ENCODE peak calls at places on chromosomes 1 and 21, in nine cellular contexts. One of them, this sample, is unnamed.

GRCh38 chr1:154427173-154428139 is 22.3 kb downstream of the IL6R start:
- DNase-seq in astrocyte of the spinal cord: no peak
- DNase-seq in B cell: no peak
- DNase-seq in fibroblast of pulmonary artery: peak
- DNase-seq in PC-9: no peak
- DNase-seq in neural crest cell: no peak
- DNase-seq in natural killer cell: no peak
- DNase-seq in AG10803: no peak
- DNase-seq in GM12865: no peak
- DNase-seq in this sample: no peak

GRCh38 chr21:39153842-39154241 is 29.4 kb downstream of the PSMG1 start:
- DNase-seq in PC-9: no peak
- DNase-seq in astrocyte of the spinal cord: no peak
- DNase-seq in fibroblast of pulmonary artery: no peak
- DNase-seq in AG10803: no peak
- DNase-seq in neural crest cell: no peak
- DNase-seq in natural killer cell: no peak
- DNase-seq in B cell: no peak
- DNase-seq in GM12865: no peak
- DNase-seq in this sample: no peak

GRCh38 chr1:61053712-61054608 is 28.4 kb upstream of the NFIA start:
- DNase-seq in fibroblast of pulmonary artery: peak
- DNase-seq in astrocyte of the spinal cord: no peak
- DNase-seq in GM12865: no peak
- DNase-seq in neural crest cell: no peak
- DNase-seq in PC-9: no peak
- DNase-seq in B cell: peak
- DNase-seq in AG10803: no peak
- DNase-seq in natural killer cell: no peak
- DNase-seq in this sample: peak

GRCh38 chr1:5834477-5835178 is 157.6 kb downstream of the NPHP4 start:
- DNase-seq in fibroblast of pulmonary artery: no peak
- DNase-seq in AG10803: no peak
- DNase-seq in B cell: no peak
- DNase-seq in PC-9: no peak
- DNase-seq in astrocyte of the spinal cord: no peak
- DNase-seq in GM12865: no peak
- DNase-seq in natural killer cell: no peak
- DNase-seq in neural crest cell: no peak
- DNase-seq in this sample: no peak

GRCh38 chr1:64655861-64656260 is 89.0 kb upstream of the RAVER2 start:
- DNase-seq in AG10803: no peak
- DNase-seq in B cell: no peak
- DNase-seq in neural crest cell: no peak
- DNase-seq in astrocyte of the spinal cord: no peak
- DNase-seq in GM12865: no peak
- DNase-seq in natural killer cell: no peak
- DNase-seq in PC-9: no peak
- DNase-seq in fibroblast of pulmonary artery: no peak
- DNase-seq in this sample: no peak

GRCh38 chr1:84163123-84164038 is 19.3 kb downstream of the PRKACB start:
- DNase-seq in GM12865: no peak
- DNase-seq in neural crest cell: no peak
- DNase-seq in PC-9: no peak
- DNase-seq in fibroblast of pulmonary artery: peak
- DNase-seq in natural killer cell: no peak
- DNase-seq in astrocyte of the spinal cord: no peak
- DNase-seq in B cell: no peak
- DNase-seq in AG10803: no peak
- DNase-seq in this sample: no peak

GRCh38 chr1:27538793-27539192 is 48.8 kb upstream of the WASF2 start:
- DNase-seq in AG10803: peak
- DNase-seq in astrocyte of the spinal cord: peak
- DNase-seq in GM12865: no peak
- DNase-seq in neural crest cell: no peak
- DNase-seq in fibroblast of pulmonary artery: peak
- DNase-seq in natural killer cell: no peak
- DNase-seq in PC-9: peak
- DNase-seq in B cell: no peak
- DNase-seq in this sample: no peak

GRCh38 chr1:213123532-213123931 is 72.5 kb downstream of the RPS6KC1 start:
- DNase-seq in neural crest cell: no peak
- DNase-seq in PC-9: peak
- DNase-seq in AG10803: peak
- DNase-seq in GM12865: no peak
- DNase-seq in fibroblast of pulmonary artery: peak
- DNase-seq in astrocyte of the spinal cord: peak
- DNase-seq in B cell: no peak
- DNase-seq in natural killer cell: no peak
- DNase-seq in this sample: no peak

GRCh38 chr1:223156343-223156742 is 13.3 kb upstream of the TLR5 start:
- DNase-seq in astrocyte of the spinal cord: no peak
- DNase-seq in natural killer cell: no peak
- DNase-seq in B cell: no peak
- DNase-seq in AG10803: no peak
- DNase-seq in fibroblast of pulmonary artery: no peak
- DNase-seq in GM12865: no peak
- DNase-seq in PC-9: no peak
- DNase-seq in neural crest cell: no peak
- DNase-seq in this sample: no peak

DNA sequence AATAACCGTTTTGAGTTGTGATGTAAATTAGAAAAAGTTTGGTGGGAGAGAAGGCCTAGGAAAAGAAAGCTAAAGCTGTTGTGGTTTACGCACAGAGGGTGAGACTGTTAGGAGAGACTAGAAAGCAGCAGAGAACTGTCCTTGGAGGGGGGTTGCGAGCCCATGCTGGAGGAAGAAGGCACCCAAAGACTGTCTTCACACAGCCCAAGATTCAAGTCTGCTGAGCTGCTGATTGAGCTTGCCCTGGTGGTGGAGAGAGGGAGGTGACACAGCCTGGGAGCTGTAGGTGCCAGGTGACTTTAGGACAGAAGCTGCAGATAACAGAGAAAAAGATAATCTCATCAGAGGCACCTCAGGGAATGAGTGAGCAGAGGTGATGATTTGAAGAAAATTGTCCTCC is 18.3 kb upstream of the TLR5 start:
- DNase-seq in B cell: no peak
- DNase-seq in astrocyte of the spinal cord: no peak
- DNase-seq in GM12865: no peak
- DNase-seq in neural crest cell: no peak
- DNase-seq in AG10803: no peak
- DNase-seq in fibroblast of pulmonary artery: no peak
- DNase-seq in natural killer cell: no peak
- DNase-seq in PC-9: no peak
- DNase-seq in this sample: no peak
- TF ChIP-seq CTCF in B cell: no peak
- TF ChIP-seq CTCF in astrocyte of the spinal cord: no peak
- TF ChIP-seq CTCF in GM12865: no peak
- TF ChIP-seq CTCF in neural crest cell: peak
- TF ChIP-seq CTCF in AG10803: no peak
- TF ChIP-seq CTCF in fibroblast of pulmonary artery: no peak
- TF ChIP-seq CTCF in natural killer cell: no peak
- TF ChIP-seq CTCF in PC-9: no peak
- TF ChIP-seq CTCF in this sample: no peak

GRCh38 chr1:203086992-203087763 is 1.4 kb upstream of the MYOG start:
- DNase-seq in fibroblast of pulmonary artery: no peak
- DNase-seq in neural crest cell: no peak
- DNase-seq in PC-9: peak
- DNase-seq in B cell: peak
- DNase-seq in natural killer cell: no peak
- DNase-seq in AG10803: no peak
- DNase-seq in GM12865: no peak
- DNase-seq in astrocyte of the spinal cord: no peak
- DNase-seq in this sample: no peak

GRCh38 chr1:203085528-203086406 is at the start of gene MYOG:
- DNase-seq in B cell: peak
- DNase-seq in AG10803: no peak
- DNase-seq in neural crest cell: no peak
- DNase-seq in PC-9: peak
- DNase-seq in astrocyte of the spinal cord: no peak
- DNase-seq in natural killer cell: no peak
- DNase-seq in fibroblast of pulmonary artery: no peak
- DNase-seq in GM12865: no peak
- DNase-seq in this sample: no peak

GRCh38 chr1:203083463-203083921 is 2.3 kb downstream of the MYOG start:
- DNase-seq in PC-9: no peak
- DNase-seq in natural killer cell: no peak
- DNase-seq in astrocyte of the spinal cord: no peak
- DNase-seq in B cell: peak
- DNase-seq in GM12865: no peak
- DNase-seq in fibroblast of pulmonary artery: no peak
- DNase-seq in AG10803: no peak
- DNase-seq in neural crest cell: no peak
- DNase-seq in this sample: no peak

GRCh38 chr1:203082571-203083462 is 3.0 kb downstream of the MYOG start:
- DNase-seq in astrocyte of the spinal cord: no peak
- DNase-seq in neural crest cell: no peak
- DNase-seq in PC-9: no peak
- DNase-seq in natural killer cell: no peak
- DNase-seq in GM12865: no peak
- DNase-seq in B cell: peak
- DNase-seq in fibroblast of pulmonary artery: no peak
- DNase-seq in AG10803: no peak
- DNase-seq in this sample: no peak

DNA sequence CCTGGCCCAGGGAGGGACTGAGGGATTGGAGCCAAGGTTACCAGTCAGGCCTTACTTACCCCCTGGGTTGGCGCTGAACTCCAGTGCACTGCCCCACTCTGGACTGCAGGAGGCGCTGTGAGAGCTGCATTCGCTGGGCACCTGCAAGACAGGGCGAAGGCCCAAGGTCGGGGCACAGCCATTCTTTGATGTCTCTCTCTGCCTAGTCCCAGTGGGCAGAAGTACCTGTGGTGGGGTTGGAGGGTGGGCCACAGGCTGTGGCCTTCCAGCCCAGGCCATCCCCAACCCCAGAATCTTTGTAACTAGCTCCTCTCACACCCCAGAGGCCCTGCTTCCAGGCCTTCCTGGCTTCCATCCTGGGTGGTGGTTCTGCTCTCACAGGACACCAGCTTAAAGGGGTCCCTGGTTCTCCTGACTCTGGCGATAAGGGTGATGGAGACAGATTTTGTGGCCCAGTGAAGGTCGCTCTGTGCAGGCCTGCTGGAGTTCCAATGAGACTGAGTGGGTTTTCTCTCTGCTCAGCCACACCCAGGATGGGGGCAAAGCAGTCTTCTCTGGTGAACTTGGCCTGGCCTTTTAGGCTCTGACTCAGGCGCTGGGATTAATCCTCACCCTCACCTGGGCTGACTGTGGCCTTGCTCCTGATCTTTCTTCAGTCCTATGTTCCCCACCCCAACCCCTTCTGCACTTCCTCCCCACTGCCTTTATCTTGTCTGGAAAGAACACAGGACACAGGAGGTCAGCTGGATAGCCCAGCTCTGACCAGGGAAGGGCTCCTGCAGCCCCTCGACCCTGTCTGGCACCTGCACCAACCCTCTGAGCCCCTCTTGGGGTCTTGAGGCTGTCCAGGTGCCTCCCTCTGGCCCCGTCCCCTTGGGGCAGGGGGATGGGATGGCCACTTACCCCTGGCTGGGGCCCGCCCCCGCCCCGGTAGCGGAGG is 954 bp downstream of the MYOG start:
- DNase-seq in B cell: peak
- DNase-seq in astrocyte of the spinal cord: no peak
- DNase-seq in neural crest cell: no peak
- DNase-seq in fibroblast of pulmonary artery: no peak
- DNase-seq in natural killer cell: no peak
- DNase-seq in AG10803: no peak
- DNase-seq in GM12865: peak
- DNase-seq in PC-9: peak
- DNase-seq in this sample: peak
- TF ChIP-seq CTCF in B cell: peak
- TF ChIP-seq CTCF in astrocyte of the spinal cord: peak
- TF ChIP-seq CTCF in neural crest cell: peak
- TF ChIP-seq CTCF in fibroblast of pulmonary artery: peak
- TF ChIP-seq CTCF in natural killer cell: no peak
- TF ChIP-seq CTCF in AG10803: peak
- TF ChIP-seq CTCF in GM12865: peak
- TF ChIP-seq CTCF in PC-9: peak
- TF ChIP-seq CTCF in this sample: peak

GRCh38 chr1:150551049-150551783 is 2.0 kb downstream of the ADAMTSL4 start:
- DNase-seq in AG10803: no peak
- DNase-seq in PC-9: no peak
- DNase-seq in astrocyte of the spinal cord: no peak
- DNase-seq in natural killer cell: no peak
- DNase-seq in neural crest cell: no peak
- DNase-seq in B cell: peak
- DNase-seq in fibroblast of pulmonary artery: peak
- DNase-seq in GM12865: no peak
- DNase-seq in this sample: peak

GRCh38 chr1:150550222-150551048 is 1.2 kb downstream of the ADAMTSL4 start:
- DNase-seq in B cell: peak
- DNase-seq in GM12865: no peak
- DNase-seq in PC-9: peak
- DNase-seq in natural killer cell: no peak
- DNase-seq in fibroblast of pulmonary artery: no peak
- DNase-seq in astrocyte of the spinal cord: no peak
- DNase-seq in AG10803: no peak
- DNase-seq in neural crest cell: no peak
- DNase-seq in this sample: no peak

GRCh38 chr1:150548324-150548631 is 930 bp upstream of the ADAMTSL4 start:
- DNase-seq in B cell: no peak
- DNase-seq in fibroblast of pulmonary artery: no peak
- DNase-seq in GM12865: no peak
- DNase-seq in PC-9: no peak
- DNase-seq in AG10803: no peak
- DNase-seq in astrocyte of the spinal cord: no peak
- DNase-seq in neural crest cell: no peak
- DNase-seq in natural killer cell: no peak
- DNase-seq in this sample: no peak

GRCh38 chr1:150549496-150550221 is 451 bp downstream of the ADAMTSL4 start:
- DNase-seq in PC-9: no peak
- DNase-seq in GM12865: no peak
- DNase-seq in natural killer cell: no peak
- DNase-seq in AG10803: no peak
- DNase-seq in astrocyte of the spinal cord: no peak
- DNase-seq in B cell: peak
- DNase-seq in neural crest cell: no peak
- DNase-seq in fibroblast of pulmonary artery: peak
- DNase-seq in this sample: no peak

DNA sequence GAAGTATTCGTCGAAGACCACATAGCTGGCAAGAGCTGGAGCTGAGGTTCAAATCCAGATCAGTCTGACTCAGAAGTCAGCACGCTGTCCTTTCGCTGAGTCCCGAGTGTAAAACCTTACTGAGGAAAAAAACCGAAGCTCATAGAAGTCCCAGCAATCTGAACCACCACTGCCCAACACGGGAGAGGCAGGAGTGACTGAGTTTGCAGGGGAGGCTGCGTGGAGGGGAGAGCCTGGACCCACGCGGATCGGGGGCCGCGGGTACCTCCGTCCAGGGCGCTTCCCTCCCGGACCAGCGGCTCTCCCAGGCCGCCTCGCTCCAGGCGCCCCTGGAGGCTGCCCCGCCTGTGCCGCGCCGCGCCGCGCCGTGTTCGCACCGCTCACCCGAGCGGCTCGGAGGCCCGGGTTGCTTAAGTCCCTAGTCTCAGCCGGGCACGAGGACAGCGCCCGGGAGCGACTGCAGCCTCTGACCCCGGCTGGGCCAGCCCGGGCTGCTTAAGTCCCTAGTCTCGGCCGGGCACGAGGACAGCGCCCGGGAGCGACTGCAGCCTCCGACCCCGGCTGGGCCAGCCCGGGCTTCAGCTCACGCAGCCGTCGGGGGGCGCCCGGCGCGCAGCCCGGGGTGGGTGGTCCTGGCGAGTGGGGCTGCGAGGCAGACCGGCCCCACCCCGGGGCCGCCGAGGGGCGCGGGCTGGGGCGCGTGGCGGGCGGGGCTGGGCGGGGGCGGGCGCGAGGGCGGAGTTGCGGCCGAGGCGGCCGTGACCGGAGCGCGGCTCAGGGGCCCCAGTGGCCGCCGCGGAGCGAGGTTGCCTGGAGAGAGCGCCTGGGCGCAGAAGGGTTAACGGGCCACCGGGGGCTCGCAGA is at the start of gene ADAMTSL4:
- DNase-seq in PC-9: peak
- DNase-seq in neural crest cell: peak
- DNase-seq in AG10803: peak
- DNase-seq in GM12865: peak
- DNase-seq in natural killer cell: peak
- DNase-seq in astrocyte of the spinal cord: peak
- DNase-seq in B cell: peak
- DNase-seq in fibroblast of pulmonary artery: peak
- DNase-seq in this sample: peak
- TF ChIP-seq CTCF in PC-9: no peak
- TF ChIP-seq CTCF in neural crest cell: peak
- TF ChIP-seq CTCF in AG10803: no peak
- TF ChIP-seq CTCF in GM12865: no peak
- TF ChIP-seq CTCF in natural killer cell: no peak
- TF ChIP-seq CTCF in astrocyte of the spinal cord: peak
- TF ChIP-seq CTCF in B cell: peak
- TF ChIP-seq CTCF in fibroblast of pulmonary artery: no peak
- TF ChIP-seq CTCF in this sample: no peak

DNA sequence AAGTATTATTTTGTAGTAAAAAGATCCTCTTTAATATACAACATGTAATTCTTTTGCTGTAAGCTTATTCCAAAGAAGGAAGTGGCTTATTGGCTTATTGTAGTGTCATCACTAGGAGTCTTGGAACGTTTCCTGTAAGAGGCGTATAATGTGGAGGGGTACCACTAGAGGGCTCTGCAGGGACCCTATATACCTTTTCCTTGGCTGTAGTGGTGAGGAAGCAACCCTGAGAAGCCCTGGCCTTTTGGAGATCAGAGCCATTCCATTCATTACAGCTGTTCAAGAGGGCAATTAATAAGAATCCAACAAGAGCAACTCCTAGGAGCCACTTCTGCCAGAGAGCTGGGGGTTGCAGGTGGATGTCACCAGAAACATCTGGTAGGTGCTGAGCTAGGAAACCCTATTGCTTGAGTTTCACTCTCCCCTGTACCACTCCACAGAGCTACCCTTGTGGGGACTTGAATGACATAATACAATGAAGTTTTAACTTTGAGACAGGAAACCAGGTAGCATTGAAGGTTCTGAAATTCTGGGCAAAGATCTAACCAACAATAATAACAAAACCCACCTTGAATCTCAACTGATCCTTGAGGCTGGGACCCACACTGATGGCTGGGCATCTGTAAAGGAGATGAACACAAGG is 160.4 kb upstream of the COA6 start:
- DNase-seq in PC-9: peak
- DNase-seq in neural crest cell: no peak
- DNase-seq in astrocyte of the spinal cord: peak
- DNase-seq in B cell: no peak
- DNase-seq in AG10803: peak
- DNase-seq in GM12865: peak
- DNase-seq in natural killer cell: no peak
- DNase-seq in fibroblast of pulmonary artery: peak
- DNase-seq in this sample: peak
- TF ChIP-seq CTCF in PC-9: peak
- TF ChIP-seq CTCF in neural crest cell: peak
- TF ChIP-seq CTCF in astrocyte of the spinal cord: peak
- TF ChIP-seq CTCF in B cell: no peak
- TF ChIP-seq CTCF in AG10803: peak
- TF ChIP-seq CTCF in GM12865: peak
- TF ChIP-seq CTCF in natural killer cell: no peak
- TF ChIP-seq CTCF in fibroblast of pulmonary artery: peak
- TF ChIP-seq CTCF in this sample: peak